ENCODE peak calls at places on chromosomes 5 and 9, in five cellular contexts. Y, T, P, R and F are unnamed samples.

GRCh38 chr5:156824800-156825199 is 25.3 kb upstream of the PPP1R2B start:
- DNase-seq in Y (peak; percentile 63), T (peak; percentile 16), P (no peak), R (no peak), F (peak; percentile 9)

GRCh38 chr5:77337716-77338115 is 127.2 kb downstream of the PDE8B start:
- DNase-seq in R (no peak), T (no peak), Y (no peak), P (no peak), F (no peak)

GRCh38 chr5:61969347-61969746 is 336.7 kb upstream of the KIF2A start:
- DNase-seq in T (no peak), Y (peak; percentile 28), R (no peak), P (no peak), F (no peak)

GRCh38 chr9:3751125-3751758 is 225.4 kb upstream of the RFX3 start:
- DNase-seq in Y (peak; percentile 57), T (no peak), P (no peak), R (no peak), F (peak; percentile 50)

GRCh38 chr9:69173891-69174644 is at the start of gene TJP2:
- DNase-seq in Y (no peak), P (peak; percentile 77), R (peak; percentile 64), T (peak; percentile 83), F (no peak)

GRCh38 chr5:174317261-174317894 is 271.9 kb downstream of the NSG2 start:
- DNase-seq in T (peak; percentile 61), P (peak; percentile 42), Y (peak; percentile 80), R (no peak), F (no peak)

GRCh38 chr9:93185261-93186150 is 1.6 kb downstream of the WNK2 start:
- DNase-seq in Y (peak; percentile 38), T (no peak), P (no peak), R (no peak), F (no peak)

GRCh38 chr5:145996135-145996534 is 59.8 kb downstream of the SH3RF2 start:
- DNase-seq in R (no peak), Y (no peak), P (no peak), T (no peak), F (no peak)

GRCh38 chr9:19022206-19022605 is 10.8 kb downstream of the SAXO1 start:
- DNase-seq in R (no peak), P (no peak), Y (no peak), T (no peak), F (no peak)

GRCh38 chr9:89555016-89555415 is 49.8 kb upstream of the GADD45G start:
- DNase-seq in T (no peak), R (no peak), P (no peak), Y (no peak), F (no peak)

GRCh38 chr5:178428341-178429155 is 161.6 kb downstream of the COL23A1 start:
- DNase-seq in P (no peak), R (no peak), Y (no peak), T (no peak), F (no peak)

GRCh38 chr9:100063185-100063584 is 35.6 kb downstream of the ERP44 start:
- DNase-seq in P (no peak), Y (no peak), T (no peak), R (peak; percentile 53), F (no peak)

GRCh38 chr9:122058707-122059106 is 34.4 kb downstream of the TTLL11 start:
- DNase-seq in R (no peak), Y (no peak), T (peak; percentile 97), P (no peak), F (no peak)

GRCh38 chr9:108074900-108075299 is 585.3 kb upstream of the KLF4 start:
- DNase-seq in T (no peak), R (no peak), Y (no peak), P (no peak), F (no peak)

GRCh38 chr5:124908603-124909451 is 162.4 kb upstream of the ZNF608 start:
- DNase-seq in R (peak; percentile 77), T (no peak), P (no peak), Y (no peak), F (no peak)

GRCh38 chr5:68086857-68087256 is 128.7 kb upstream of the PIK3R1 start:
- DNase-seq in R (peak; percentile 81), T (no peak), P (no peak), Y (no peak), F (peak; percentile 47)

GRCh38 chr5:60814498-60814897 is 29.6 kb downstream of the ELOVL7 start:
- DNase-seq in R (no peak), P (no peak), T (no peak), Y (no peak), F (no peak)
- H3K27me3 ChIP-seq in R (peaks cover 2% of the 10 kb centered on the region), P (no peaks in the 10 kb centered on the region), T (no peaks in the 10 kb centered on the region), Y (no peaks in the 10 kb centered on the region), F (no peaks in the 10 kb centered on the region)

GRCh38 chr5:126509339-126509738 is 85.7 kb downstream of the ALDH7A1 start:
- DNase-seq in T (no peak), R (no peak), P (no peak), Y (no peak), F (no peak)
- H3K4me3 ChIP-seq in T (no peak overlapping the region), R (no peak overlapping the region), P (no peak overlapping the region), Y (no peak overlapping the region), F (no peak overlapping the region)

DNA sequence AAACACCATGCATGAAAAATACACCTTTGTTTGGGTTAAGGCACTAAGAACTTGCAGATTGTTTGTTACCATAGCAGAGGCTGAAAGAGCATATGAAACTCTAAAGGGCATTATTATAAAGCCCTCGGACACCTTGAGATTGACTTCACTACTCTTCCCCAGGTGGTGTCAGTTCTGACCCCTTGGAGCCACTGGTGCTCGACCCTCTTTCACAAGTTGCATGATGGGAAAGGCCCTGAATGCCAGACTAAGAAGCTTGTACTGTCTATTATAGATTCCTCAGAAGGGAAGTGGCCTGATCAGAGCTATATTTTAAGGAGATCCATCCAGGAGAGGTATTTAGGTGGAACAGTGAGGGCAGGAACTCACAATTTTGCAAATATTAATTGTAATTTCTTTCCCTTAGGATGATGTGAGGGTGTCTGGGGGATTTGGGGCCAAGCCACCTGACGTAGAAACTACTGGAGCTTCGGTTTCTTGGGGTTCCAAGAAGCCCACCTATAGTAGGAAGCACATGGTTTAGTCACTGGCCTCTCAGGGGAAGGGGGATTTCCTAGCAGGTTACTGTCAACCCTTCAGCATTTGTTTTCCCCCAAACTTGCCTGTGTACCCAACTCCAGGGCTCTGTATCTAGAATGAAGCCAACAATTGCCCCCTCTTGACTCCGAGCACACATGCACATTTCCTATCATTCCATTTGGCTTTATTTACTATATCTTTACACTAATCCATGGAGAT is 16.2 kb downstream of the FBXO10 start:
- DNase-seq in R (no peak), P (no peak), Y (no peak), T (no peak), F (no peak)
- TF ChIP-seq CTCF in R (no peak), P (no peak), Y (no peak), T (no peak), F (no peak)

GRCh38 chr9:126592461-126592860 is 21.3 kb upstream of the LMX1B start:
- DNase-seq in R (no peak), T (no peak), P (no peak), Y (no peak), F (no peak)
- H3K27me3 ChIP-seq in R (peaks cover 11% of the 10 kb centered on the region), T (no peaks in the 10 kb centered on the region), P (no peaks in the 10 kb centered on the region), Y (no peaks in the 10 kb centered on the region), F (peaks cover 7% of the 10 kb centered on the region)

GRCh38 chr9:111037744-111038335 is 430 bp downstream of the LPAR1 start:
- DNase-seq in Y (peak; percentile 42), P (no peak), T (peak; percentile 29), R (no peak), F (no peak)

GRCh38 chr9:111040494-111040893 is 2.2 kb upstream of the LPAR1 start:
- DNase-seq in Y (peak; percentile 39), P (no peak), R (no peak), T (no peak), F (no peak)

GRCh38 chr9:111036946-111037743 is 1.1 kb downstream of the LPAR1 start:
- DNase-seq in T (no peak), R (no peak), Y (peak; percentile 29), P (no peak), F (no peak)

GRCh38 chr9:111038336-111039202 is at the start of gene LPAR1:
- DNase-seq in T (peak; percentile 6), P (no peak), R (no peak), Y (peak; percentile 32), F (no peak)

DNA sequence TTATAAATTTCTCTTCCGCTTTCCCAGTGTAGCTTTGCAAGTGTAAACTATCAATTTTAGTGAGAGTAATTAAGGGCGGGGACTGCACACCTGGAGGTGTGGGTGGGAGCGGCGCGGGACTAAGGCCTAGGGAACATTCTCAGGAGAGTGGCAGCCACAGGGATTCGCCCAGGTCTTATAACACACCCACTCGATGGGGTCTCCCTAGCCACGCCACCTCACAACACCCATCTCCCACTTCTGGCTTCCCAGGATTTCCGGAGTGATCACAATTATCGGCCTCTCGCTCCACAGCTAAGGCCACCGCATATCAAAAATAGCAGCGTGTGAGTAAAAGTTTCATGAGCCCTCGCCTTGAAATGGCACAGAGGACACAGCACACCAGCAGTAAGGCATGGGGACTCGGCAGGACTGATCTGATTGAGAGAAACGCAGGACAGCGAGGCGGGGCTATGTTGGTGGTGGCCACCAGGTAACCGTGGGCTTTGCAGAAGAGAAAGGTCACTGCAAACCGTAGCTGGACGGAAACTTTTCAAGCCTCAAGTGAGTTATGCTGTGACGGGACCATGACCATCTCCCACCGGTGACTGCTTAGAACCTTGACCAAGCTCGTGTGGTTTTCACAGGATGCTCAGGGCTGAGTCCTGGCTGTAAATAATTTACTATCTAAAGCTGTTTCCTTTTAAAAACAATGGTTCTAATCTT is 1.1 kb upstream of the LPAR1 start:
- DNase-seq in P (no peak), Y (no peak), T (no peak), R (no peak), F (no peak)
- H3K4me3 ChIP-seq in P (no peak overlapping the region), Y (no peak overlapping the region), T (no peak overlapping the region), R (peak overlapping the region; percentile 29), F (peak overlapping the region; percentile 95)

GRCh38 chr9:134364391-134365114 is 38.3 kb downstream of the RXRA start:
- DNase-seq in P (no peak), T (no peak), Y (no peak), R (no peak), F (no peak)

GRCh38 chr9:134366223-134367031 is 40.2 kb downstream of the RXRA start:
- DNase-seq in R (peak; percentile 77), P (no peak), T (no peak), Y (peak; percentile 33), F (peak; percentile 63)

GRCh38 chr9:134367061-134367460 is 40.8 kb downstream of the RXRA start:
- DNase-seq in T (no peak), R (no peak), P (no peak), Y (no peak), F (no peak)

GRCh38 chr9:134365115-134365596 is 38.9 kb downstream of the RXRA start:
- DNase-seq in Y (no peak), T (no peak), R (no peak), P (no peak), F (no peak)

DNA sequence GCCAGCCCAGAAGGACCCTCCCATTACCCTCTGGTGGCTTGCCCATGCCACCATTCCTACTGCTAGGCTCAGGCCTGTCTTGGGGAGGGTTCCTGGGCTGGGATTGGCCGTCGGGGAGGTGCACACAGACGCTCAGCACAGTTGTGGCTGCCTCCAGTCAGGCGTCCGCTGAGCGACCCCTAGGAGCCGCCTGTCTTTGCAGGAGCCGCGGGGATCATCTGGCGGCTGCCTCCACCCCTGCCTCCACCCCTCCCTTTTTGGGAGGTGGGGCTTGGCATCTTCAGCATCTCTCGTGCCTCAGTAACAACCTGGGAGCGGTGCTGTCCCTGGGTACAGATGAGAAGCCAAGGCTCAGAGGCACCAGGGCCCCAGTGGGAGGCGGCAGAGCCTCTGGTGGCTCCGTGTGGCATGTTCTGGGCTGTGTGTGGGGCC is 39.6 kb downstream of the RXRA start:
- DNase-seq in Y (no peak), R (no peak), T (peak; percentile 73), P (peak; percentile 45), F (peak; percentile 29)
- TF ChIP-seq CTCF in Y (no peak), R (no peak), T (no peak), P (no peak), F (peak; percentile 26)

GRCh38 chr5:159609359-159609758 is 279.1 kb upstream of the IL12B start:
- DNase-seq in P (no peak), Y (no peak), R (no peak), T (no peak), F (no peak)
- H3K27me3 ChIP-seq in P (no peaks in the 10 kb centered on the region), Y (no peaks in the 10 kb centered on the region), R (no peaks in the 10 kb centered on the region), T (no peaks in the 10 kb centered on the region), F (peaks cover 2% of the 10 kb centered on the region)